ENCODE peak calls at places on chromosome 6, in nine cellular contexts. J is H54; P is coronary artery; T is NCI-H446 treated with DMSO at 0.1 percent for 48 hours; I is progenitor cell of endocrine pancreas; A is amniotic stem cell; Q is activated effector memory CD4-positive, alpha-beta T cell treated with anti-CD3 and anti-CD28 coated beads, Interleukin-2, amount 50 U/mL, for 16 hours; Z is LoVo; U is ureter. D is an unnamed sample.

GRCh38 chr6:57342148-57342669 is 24.8 kb downstream of the PRIM2 start:
- DNase-seq in P (no peak), I (no peak), T (no peak), U (no peak), Z (no peak), J (no peak), Q (no peak), A (no peak), D (no peak)

GRCh38 chr6:149046164-149046821 is 271.2 kb upstream of the TAB2 start:
- DNase-seq in P (no peak), A (no peak), Q (no peak), T (no peak), J (no peak), I (no peak), Z (no peak), U (no peak), D (no peak)

GRCh38 chr6:30195951-30196350 is 17.3 kb downstream of the TRIM26 start:
- DNase-seq in A (no peak), T (no peak), Q (no peak), J (no peak), I (no peak), Z (no peak), U (no peak), P (no peak), D (no peak)

GRCh38 chr6:161076211-161076677 is 84.7 kb downstream of the MAP3K4 start:
- DNase-seq in A (no peak), P (no peak), Q (peak), I (no peak), Z (no peak), J (no peak), T (no peak), U (no peak), D (no peak)

GRCh38 chr6:35148167-35148741 is 7.1 kb upstream of the TCP11 start:
- DNase-seq in J (peak), T (no peak), P (no peak), A (no peak), I (no peak), U (no peak), Z (no peak), Q (no peak), D (peak)

GRCh38 chr6:37134622-37135191 is 35.2 kb upstream of the PIM1 start:
- DNase-seq in Z (peak), U (peak), J (peak), Q (peak), T (no peak), P (no peak), A (peak), I (no peak), D (no peak)

GRCh38 chr6:142416179-142416578 is 114.4 kb downstream of the ADGRG6 start:
- DNase-seq in Q (no peak), P (no peak), I (no peak), A (peak), U (no peak), J (peak), T (no peak), Z (no peak), D (no peak)

GRCh38 chr6:34855463-34855862 is 32.4 kb downstream of the TAF11 start:
- DNase-seq in J (no peak), U (no peak), I (no peak), T (no peak), P (no peak), Q (no peak), A (no peak), Z (no peak), D (peak)

GRCh38 chr6:140372064-140372463 is 997.6 kb upstream of the CITED2 start:
- DNase-seq in Z (no peak), U (no peak), J (no peak), T (no peak), A (no peak), I (no peak), Q (no peak), P (no peak), D (no peak)

GRCh38 chr6:41464481-41464880 is 81.7 kb upstream of the FOXP4 start:
- DNase-seq in A (no peak), I (no peak), T (no peak), P (no peak), Q (no peak), Z (no peak), U (no peak), J (peak), D (no peak)

GRCh38 chr6:71045296-71045695 is 88.4 kb upstream of the B3GAT2 start:
- DNase-seq in Q (no peak), Z (no peak), P (no peak), J (no peak), U (no peak), T (no peak), I (no peak), A (no peak), D (no peak)

GRCh38 chr6:142853244-142854180 is 91.5 kb downstream of the HIVEP2 start:
- DNase-seq in J (no peak), T (no peak), P (no peak), Z (peak), U (no peak), A (no peak), I (no peak), Q (peak), D (no peak)